ENCODE peak calls at places on chromosomes 16 and 17, in four cellular contexts. V is A549, Q is HFFc6, D is cardiac fibroblast. L is an unnamed sample.

GRCh38 chr17:17206149-17206912 is at the start of gene PLD6:
- DNase-seq in V (peak; percentile 93), Q (peak; percentile 77), D (peak; percentile 67), L (peak; percentile 63)

GRCh38 chr16:11078812-11079459 is 134.6 kb downstream of the CLEC16A start:
- DNase-seq in V (no peak), Q (peak; percentile 79), D (peak; percentile 64), L (peak; percentile 91)

GRCh38 chr17:14308965-14309879 is 8.3 kb downstream of the HS3ST3B1 start:
- DNase-seq in V (peak; percentile 39), Q (peak; percentile 90), D (peak; percentile 90), L (peak; percentile 91)

GRCh38 chr17:44124118-44124438 is 637 bp upstream of the HDAC5 start:
- DNase-seq in V (no peak), Q (no peak), D (no peak), L (no peak)

GRCh38 chr16:53052519-53053501 is at the start of gene CHD9NB:
- DNase-seq in V (peak; percentile 93), Q (peak; percentile 93), D (peak; percentile 94), L (peak; percentile 97)

GRCh38 chr17:62761884-62762283 is 46.2 kb downstream of the MARCHF10 start:
- DNase-seq in V (no peak), Q (no peak), D (no peak), L (no peak)

GRCh38 chr16:30434852-30435251 is 5.0 kb upstream of the DCTPP1 start:
- DNase-seq in V (no peak), Q (no peak), D (no peak), L (no peak)

GRCh38 chr16:88599092-88599733 is 29.0 kb downstream of the ZC3H18 start:
- DNase-seq in V (no peak), Q (no peak), D (no peak), L (no peak)

GRCh38 chr17:72233981-72234380 is 113.2 kb downstream of the SOX9 start:
- DNase-seq in V (no peak), Q (no peak), D (no peak), L (no peak)

GRCh38 chr17:49482144-49482817 is 12.8 kb upstream of the NGFR start:
- DNase-seq in V (peak; percentile 35), Q (peak; percentile 7), D (peak; percentile 34), L (peak; percentile 10)

GRCh38 chr17:81676906-81677305 is 6.7 kb downstream of the ARL16 start:
- DNase-seq in V (no peak), Q (no peak), D (no peak), L (no peak)

GRCh38 chr16:90008708-90009145 is 10.5 kb downstream of the DBNDD1 start:
- DNase-seq in V (no peak), Q (no peak), D (no peak), L (no peak)

GRCh38 chr16:6206080-6206479 is 1108.5 kb upstream of the EEF2KMT start:
- DNase-seq in V (no peak), Q (no peak), D (no peak), L (no peak)

GRCh38 chr17:9324864-9325263 is 250.8 kb downstream of the STX8 start:
- DNase-seq in V (peak; percentile 35), Q (no peak), D (peak; percentile 18), L (peak; percentile 13)

GRCh38 chr17:80575057-80575875 is 30.6 kb downstream of the RPTOR start:
- DNase-seq in V (peak; percentile 95), Q (peak; percentile 69), D (peak; percentile 93), L (peak; percentile 78)

GRCh38 chr17:54992797-54993639 is 24.5 kb downstream of the STXBP4 start:
- DNase-seq in V (peak; percentile 71), Q (peak; percentile 54), D (peak; percentile 72), L (peak; percentile 57)

GRCh38 chr17:62929320-62929719 is 36.7 kb upstream of the TANC2 start:
- DNase-seq in V (no peak), Q (no peak), D (no peak), L (no peak)

GRCh38 chr17:7367083-7367482 is 12.1 kb downstream of the TMEM95 start:
- DNase-seq in V (no peak), Q (no peak), D (no peak), L (no peak)

GRCh38 chr17:44007346-44008204 is 3.2 kb downstream of the NAGS start:
- DNase-seq in V (no peak), Q (no peak), D (no peak), L (no peak)

GRCh38 chr16:64269756-64270155 is 852.1 kb downstream of the CDH11 start:
- DNase-seq in V (no peak), Q (no peak), D (no peak), L (peak; percentile 38)

GRCh38 chr16:65481956-65482355 is 360.1 kb upstream of the CDH11 start:
- DNase-seq in V (no peak), Q (no peak), D (no peak), L (no peak)

GRCh38 chr16:69503244-69503643 is 62.5 kb upstream of the NFAT5 start:
- DNase-seq in V (no peak), Q (no peak), D (no peak), L (no peak)

GRCh38 chr16:2686912-2687507 is 4.7 kb downstream of the KCTD5 start:
- DNase-seq in V (no peak), Q (no peak), D (no peak), L (no peak)

GRCh38 chr17:36545093-36545464 is 360 bp downstream of the GGNBP2 start:
- DNase-seq in V (no peak), Q (no peak), D (no peak), L (no peak)

GRCh38 chr17:36546418-36547093 is 1.8 kb downstream of the GGNBP2 start:
- DNase-seq in V (no peak), Q (no peak), D (peak; percentile 10), L (no peak)

GRCh38 chr17:36544049-36544319 is 735 bp upstream of the GGNBP2 start:
- DNase-seq in V (peak; percentile 72), Q (peak; percentile 59), D (peak; percentile 67), L (peak; percentile 64)

GRCh38 chr17:36544320-36545092 is at the start of gene GGNBP2:
- DNase-seq in V (peak; percentile 94), Q (peak; percentile 91), D (peak; percentile 90), L (peak; percentile 92)

GRCh38 chr17:36545465-36546417 is 1.0 kb downstream of the GGNBP2 start:
- DNase-seq in V (peak; percentile 99), Q (peak; percentile 97), D (peak; percentile 97), L (peak; percentile 98)
- TF ChIP-seq CTCF in V (no peak), Q (no peak), D (no peak), L (no peak)

DNA sequence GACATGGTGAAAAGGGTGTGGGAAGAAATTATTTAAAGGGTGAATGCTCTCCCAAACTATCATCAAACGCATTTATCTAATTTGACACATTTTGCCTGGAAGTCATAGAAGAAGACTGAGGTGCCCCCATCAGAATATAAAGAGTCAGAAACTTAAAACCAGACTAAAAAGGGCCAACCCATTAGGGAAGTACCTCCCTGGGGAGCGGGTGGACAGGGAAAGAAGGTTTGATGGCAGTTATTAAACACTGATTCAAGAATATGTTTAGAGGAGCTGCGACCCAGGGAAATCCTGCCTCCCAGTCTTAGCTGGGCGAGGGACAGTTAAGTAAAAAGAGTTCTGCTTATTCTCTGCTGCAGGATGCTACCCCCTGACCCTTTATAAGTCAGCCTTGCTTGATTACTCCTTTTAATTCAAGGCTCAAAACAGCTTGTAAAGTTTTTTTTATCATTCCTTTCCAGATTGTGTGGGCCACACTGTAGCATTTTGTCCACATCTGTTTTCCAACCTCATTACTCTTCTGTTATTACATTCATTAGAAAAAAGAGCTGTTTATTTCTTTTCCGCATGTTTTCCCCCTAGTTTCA is 138.5 kb upstream of the TBX2 start:
- DNase-seq in V (no peak), Q (no peak), D (peak; percentile 19), L (no peak)
- TF ChIP-seq CTCF in V (no peak), Q (no peak), D (no peak), L (no peak)

GRCh38 chr16:20382202-20382948 is 22.2 kb downstream of the PDILT start:
- DNase-seq in V (no peak), Q (no peak), D (peak; percentile 2), L (no peak)

GRCh38 chr16:20380782-20381181 is 23.8 kb downstream of the PDILT start:
- DNase-seq in V (no peak), Q (no peak), D (no peak), L (no peak)

GRCh38 chr16:20387978-20388377 is 16.6 kb downstream of the PDILT start:
- DNase-seq in V (no peak), Q (no peak), D (no peak), L (no peak)

GRCh38 chr16:20385844-20386832 is 18.4 kb downstream of the PDILT start:
- DNase-seq in V (peak; percentile 45), Q (peak; percentile 27), D (peak; percentile 57), L (peak; percentile 34)

GRCh38 chr16:20383106-20384029 is 21.2 kb downstream of the PDILT start:
- DNase-seq in V (peak; percentile 74), Q (peak; percentile 64), D (peak; percentile 75), L (peak; percentile 60)
- TF ChIP-seq CTCF in V (peak; percentile 66), Q (peak; percentile 80), D (peak; percentile 89), L (peak; percentile 84)

DNA sequence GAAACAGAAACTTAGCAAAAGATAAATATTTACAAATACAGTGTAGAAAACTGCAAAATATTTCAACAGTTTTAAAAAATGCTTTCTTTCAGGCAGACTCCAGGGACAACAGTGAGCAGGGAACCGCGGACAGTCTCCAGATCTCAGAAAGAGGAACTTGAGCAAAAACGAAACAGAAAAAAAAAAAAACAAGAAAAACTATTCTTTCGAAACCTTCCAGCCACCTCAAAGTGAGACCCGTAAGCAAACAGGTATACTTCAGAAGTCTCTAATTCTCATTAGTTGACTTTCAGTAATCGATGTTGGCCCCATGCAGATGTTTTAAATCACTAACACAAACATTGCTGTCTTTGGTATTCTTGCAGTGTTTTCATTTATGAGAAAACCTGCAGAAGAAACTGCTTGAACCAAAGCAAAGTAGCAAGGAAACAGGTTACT is 15.7 kb upstream of the CCL1 start:
- DNase-seq in V (no peak), Q (no peak), D (no peak), L (no peak)
- TF ChIP-seq CTCF in V (no peak), Q (no peak), D (no peak), L (no peak)

GRCh38 chr16:66740010-66740409 is 11.4 kb downstream of the DYNC1LI2 start:
- DNase-seq in V (peak; percentile 51), Q (peak; percentile 30), D (peak; percentile 65), L (no peak)
- TF ChIP-seq CTCF in V (peak; percentile 63), Q (peak; percentile 87), D (peak; percentile 72), L (peak; percentile 61)

DNA sequence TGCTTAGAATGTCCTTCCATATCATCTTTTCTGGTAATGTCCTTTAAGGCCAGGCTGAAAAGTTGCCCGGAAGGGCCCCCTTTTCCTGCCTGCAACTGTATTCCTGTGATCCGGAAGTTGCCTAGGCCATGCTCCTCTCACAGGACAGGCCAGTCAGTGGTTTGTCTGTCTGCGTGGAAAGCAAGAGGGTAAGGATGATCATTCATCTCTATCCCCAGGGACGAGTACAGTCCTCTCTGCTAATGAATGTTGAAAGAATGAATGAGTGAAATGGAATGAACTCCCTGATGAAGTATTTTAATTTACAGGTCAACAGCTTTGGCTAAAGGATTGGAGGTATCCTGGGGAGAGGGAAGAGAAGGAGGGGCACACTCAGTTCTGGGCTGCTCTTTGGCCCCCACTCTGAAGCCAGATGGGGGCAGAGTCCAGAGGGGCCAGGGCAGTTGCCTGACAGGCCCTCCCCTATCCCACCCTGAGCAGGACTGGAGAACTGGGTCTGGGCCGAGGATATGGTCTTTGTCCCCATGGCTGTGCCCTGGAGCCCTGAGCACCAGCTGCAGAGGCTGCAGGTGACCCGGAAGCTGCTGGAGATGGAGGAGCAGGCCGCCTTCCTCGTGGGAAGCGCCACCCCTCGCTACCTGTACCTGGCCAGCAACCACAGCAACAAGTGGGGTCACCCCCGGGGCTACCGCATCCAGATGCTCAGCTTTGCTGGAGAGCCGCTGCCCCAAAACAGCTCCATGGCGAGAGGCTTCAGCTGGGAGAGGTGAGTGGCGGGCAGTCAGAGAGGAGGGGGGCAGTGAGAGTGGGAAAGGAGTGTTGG is 3.2 kb downstream of the AOC3 start:
- DNase-seq in V (no peak), Q (no peak), D (no peak), L (no peak)
- TF ChIP-seq CTCF in V (no peak), Q (no peak), D (no peak), L (no peak)

GRCh38 chr16:21101631-21102420 is 48.8 kb downstream of the DNAH3 start:
- DNase-seq in V (peak; percentile 53), Q (peak; percentile 25), D (peak; percentile 54), L (peak; percentile 24)
- TF ChIP-seq CTCF in V (peak; percentile 48), Q (peak; percentile 75), D (peak; percentile 67), L (peak; percentile 55)